ENCODE peak calls at places on chromosomes 5 and 9, in six cellular contexts. Y is dorsolateral prefrontal cortex, R is body of pancreas, P is ovary, F is neural progenitor cell, E is right lobe of liver. G is an unnamed sample.

GRCh38 chr5:114325552-114325951 is 36.3 kb upstream of the KCNN2 start:
- DNase-seq in Y (no peak), R (peak; percentile 18), F (no peak), P (no peak), E (no peak), G (peak; percentile 9)

GRCh38 chr5:152170350-152170749 is 234.7 kb downstream of the NMUR2 start:
- DNase-seq in E (no peak), P (peak; percentile 16), F (peak; percentile 3), Y (no peak), R (no peak), G (no peak)

GRCh38 chr9:122099271-122099869 is 6.3 kb upstream of the TTLL11 start:
- DNase-seq in Y (peak; percentile 83), R (peak; percentile 85), E (peak; percentile 87), P (peak; percentile 86), F (peak; percentile 91), G (peak; percentile 84)

GRCh38 chr5:170429014-170429413 is 39.8 kb upstream of the KCNMB1 start:
- DNase-seq in F (peak; percentile 31), E (no peak), P (no peak), R (no peak), Y (no peak), G (peak; percentile 25)

GRCh38 chr5:601771-602465 is 10.2 kb upstream of the CEP72 start:
- DNase-seq in R (no peak), P (no peak), E (peak; percentile 48), F (no peak), Y (no peak), G (no peak)

GRCh38 chr9:93028448-93029006 is 30.0 kb upstream of the SUSD3 start:
- DNase-seq in Y (no peak), P (no peak), R (peak; percentile 22), F (no peak), E (no peak), G (no peak)

GRCh38 chr9:88826651-88827245 is 164.5 kb upstream of the S1PR3 start:
- DNase-seq in E (no peak), F (no peak), Y (no peak), P (no peak), R (no peak), G (no peak)

GRCh38 chr5:98997000-98997399 is 68.2 kb upstream of the CHD1 start:
- DNase-seq in Y (no peak), F (no peak), P (no peak), E (no peak), R (no peak), G (no peak)

GRCh38 chr9:127525426-127526188 is 74.3 kb downstream of the LRSAM1 start:
- DNase-seq in E (no peak), R (peak; percentile 53), Y (no peak), P (no peak), F (peak; percentile 27), G (peak; percentile 61)

GRCh38 chr5:125262782-125263181 is 516.3 kb upstream of the ZNF608 start:
- DNase-seq in P (no peak), R (no peak), F (no peak), Y (no peak), E (no peak), G (no peak)

GRCh38 chr9:136341042-136341655 is 13.8 kb downstream of the GPSM1 start:
- DNase-seq in R (peak; percentile 94), Y (no peak), F (no peak), P (no peak), E (no peak), G (no peak)

GRCh38 chr9:136341769-136342168 is 14.4 kb downstream of the GPSM1 start:
- DNase-seq in F (no peak), Y (no peak), R (no peak), E (no peak), P (no peak), G (no peak)

GRCh38 chr9:136343121-136343883 is 16.0 kb downstream of the GPSM1 start:
- DNase-seq in R (peak; percentile 81), F (no peak), P (no peak), E (no peak), Y (no peak), G (peak; percentile 50)

GRCh38 chr9:136343884-136344269 is 16.5 kb downstream of the GPSM1 start:
- DNase-seq in E (no peak), F (no peak), P (no peak), Y (no peak), R (no peak), G (no peak)

DNA sequence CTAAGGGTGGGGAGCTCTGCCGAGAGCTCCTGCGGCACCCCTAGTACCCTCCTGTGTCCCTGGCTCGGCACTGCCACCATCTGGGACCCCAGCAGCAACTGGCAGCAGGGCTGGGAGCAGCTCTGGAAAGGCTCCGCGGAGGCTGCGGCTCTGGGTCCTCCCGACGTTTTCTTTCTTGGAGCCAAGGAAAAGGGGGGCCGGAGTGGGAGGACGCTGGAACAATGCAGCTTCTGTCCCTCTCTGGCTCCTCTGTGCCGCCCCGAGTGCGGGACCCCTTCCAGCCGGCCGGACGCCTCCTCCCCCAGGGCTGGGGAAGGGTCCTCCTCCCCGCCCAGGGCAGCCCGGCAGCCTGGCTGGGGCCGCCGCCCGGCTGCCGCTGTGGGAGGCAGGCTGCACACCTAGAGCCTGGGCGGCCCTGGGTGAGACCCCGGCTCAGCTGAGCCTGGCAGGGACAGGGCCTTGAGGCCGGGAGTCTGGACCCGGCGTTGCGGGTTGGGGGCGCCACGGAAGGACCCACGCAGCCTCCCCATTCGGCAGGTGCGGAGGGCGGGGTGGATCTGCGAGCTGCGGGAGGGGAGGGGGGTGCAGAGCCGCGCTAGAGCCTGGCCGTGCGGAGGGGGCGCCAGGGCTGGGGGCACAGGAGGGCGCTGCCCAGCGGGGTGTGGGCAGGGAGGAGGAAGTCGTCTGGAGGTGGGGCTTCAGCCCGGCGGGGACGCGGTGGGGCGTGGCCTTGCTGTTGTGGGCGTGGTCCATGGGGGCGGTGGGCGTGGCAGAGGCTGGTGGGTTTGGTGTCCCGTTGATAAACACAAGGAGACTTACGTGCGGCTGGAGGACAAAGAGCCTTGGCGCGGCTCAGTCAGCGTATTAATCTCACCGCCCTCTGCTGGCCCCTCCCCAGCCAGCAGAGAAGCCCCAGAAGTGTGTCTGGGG is 15.1 kb downstream of the GPSM1 start:
- DNase-seq in E (peak; percentile 78), F (peak; percentile 95), Y (peak; percentile 57), P (peak; percentile 81), R (peak; percentile 93), G (peak; percentile 80)
- H3K4me3 ChIP-seq in E (no peak overlapping the region), F (peak overlapping the region; percentile 50), Y (peak overlapping the region; percentile 33), P (peak overlapping the region; percentile 39), R (peak overlapping the region; percentile 6), G (peak overlapping the region; percentile 21)

GRCh38 chr5:80781356-80781755 is 126.6 kb upstream of the DHFR start:
- DNase-seq in Y (no peak), E (no peak), R (no peak), P (no peak), F (no peak), G (no peak)
- H3K27ac ChIP-seq in Y (no peak overlapping the region), E (no peak overlapping the region), R (no peak overlapping the region), P (no peak overlapping the region), F (no peak overlapping the region), G (no peak overlapping the region)

DNA sequence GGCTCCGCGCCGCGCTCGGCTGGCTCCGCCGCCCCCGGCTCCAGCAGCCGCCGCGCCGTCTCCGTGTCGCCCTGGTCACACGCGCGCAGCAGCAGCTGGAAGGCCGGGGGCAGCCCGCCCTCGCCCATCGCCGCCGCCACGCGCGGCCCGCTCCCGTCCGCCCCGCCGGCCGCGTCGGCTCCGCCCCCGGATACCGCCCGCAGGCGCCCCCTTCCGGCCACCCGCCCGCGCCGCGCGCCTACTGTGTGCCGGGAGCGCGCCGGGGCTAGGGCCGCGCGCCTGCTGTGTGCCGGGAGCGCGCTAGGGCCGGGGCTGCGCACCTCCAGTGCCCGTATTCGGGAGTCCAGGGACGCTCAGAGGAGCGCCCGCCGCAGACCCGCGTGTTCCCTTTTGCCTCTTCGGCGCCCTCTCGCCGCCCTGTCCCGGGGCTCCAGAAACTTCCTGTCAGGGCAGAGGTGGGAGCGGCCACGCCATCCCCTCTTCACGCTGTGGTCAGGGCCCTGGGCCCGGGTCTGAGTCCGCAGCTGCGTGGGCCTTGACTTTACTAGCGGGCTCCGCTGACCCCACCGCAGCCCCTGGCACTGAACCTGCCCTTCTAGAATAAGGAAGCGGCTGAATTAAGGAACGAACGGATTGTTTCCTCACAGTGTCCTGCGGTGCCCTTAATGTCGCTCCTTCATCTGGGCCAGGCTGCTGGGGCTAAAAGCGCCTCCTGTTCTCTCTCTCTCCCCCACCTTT is at the start of gene ANKS6:
- DNase-seq in P (peak; percentile 83), E (peak; percentile 82), R (peak; percentile 80), F (peak; percentile 93), Y (peak; percentile 85), G (peak; percentile 83)
- TF ChIP-seq CTCF in P (peak; percentile 75), E (peak; percentile 32), R (peak; percentile 94), F (peak; percentile 55), Y (peak; percentile 35), G (peak; percentile 32)

GRCh38 chr9:35470894-35471293 is 19.0 kb upstream of the RUSC2 start:
- DNase-seq in R (peak; percentile 32), E (no peak), P (no peak), Y (no peak), F (no peak), G (peak; percentile 91)

GRCh38 chr9:35482071-35482470 is 7.8 kb upstream of the RUSC2 start:
- DNase-seq in Y (no peak), P (no peak), R (no peak), E (no peak), F (peak; percentile 7), G (no peak)

GRCh38 chr9:35478871-35479270 is 11.0 kb upstream of the RUSC2 start:
- DNase-seq in F (no peak), P (no peak), E (no peak), R (no peak), Y (no peak), G (no peak)

GRCh38 chr9:35481347-35481975 is 8.4 kb upstream of the RUSC2 start:
- DNase-seq in Y (no peak), R (peak; percentile 77), E (no peak), P (peak; percentile 28), F (peak; percentile 35), G (peak; percentile 52)

DNA sequence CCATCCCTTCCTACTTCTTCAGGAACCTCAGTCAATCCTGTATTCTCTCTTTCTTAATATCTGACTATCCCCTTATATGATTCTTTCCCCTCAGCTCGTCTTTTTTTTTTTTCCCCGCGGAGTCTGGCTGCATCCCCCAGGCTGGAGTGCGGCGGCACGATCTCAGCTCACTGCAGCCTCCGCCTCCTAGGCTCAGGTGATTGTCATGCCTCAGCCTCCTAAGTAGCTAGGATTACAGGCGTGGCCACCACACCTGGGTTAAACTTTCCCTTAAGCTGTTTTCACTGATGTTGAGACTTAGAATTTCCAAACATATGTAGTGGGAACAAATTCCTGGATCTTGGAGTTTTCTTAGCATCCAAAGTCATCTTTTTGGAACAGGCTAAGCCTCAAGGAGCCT is 13.3 kb upstream of the RUSC2 start:
- DNase-seq in P (no peak), E (no peak), F (no peak), R (no peak), Y (no peak), G (no peak)
- H3K4me3 ChIP-seq in P (no peak overlapping the region), E (no peak overlapping the region), F (no peak overlapping the region), R (no peak overlapping the region), Y (no peak overlapping the region), G (no peak overlapping the region)

DNA sequence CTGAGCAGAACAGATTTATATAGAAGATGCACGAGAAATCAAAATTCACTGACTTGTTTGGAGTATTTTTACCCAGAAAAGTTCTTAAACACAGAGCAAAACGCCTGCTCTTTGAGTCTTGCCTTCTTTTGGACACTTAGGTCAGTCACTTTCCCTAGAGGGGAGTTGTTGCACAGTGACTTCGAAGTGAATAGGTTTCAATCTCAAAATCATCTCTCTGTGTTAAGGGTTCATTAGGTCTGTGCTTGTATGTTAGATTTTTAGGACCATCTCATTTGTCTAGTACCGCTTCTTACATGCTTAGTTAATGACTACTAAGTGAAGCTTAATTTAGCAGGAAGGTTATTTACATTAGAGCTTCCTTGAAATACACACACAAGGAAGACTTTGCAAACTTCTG is 1.8 kb downstream of the ALDH1A1 start:
- DNase-seq in P (no peak), F (no peak), Y (no peak), R (no peak), E (no peak), G (no peak)
- H3K27ac ChIP-seq in P (peak overlapping the region; percentile 52), F (no peak overlapping the region), Y (no peak overlapping the region), R (peak overlapping the region; percentile 76), E (peak overlapping the region; percentile 78), G (no peak overlapping the region)